ENCODE peak calls at places on chromosomes 6 and 20, in eight cellular contexts. V is activated gamma-delta T cell treated with Interleukin-2 at 50 U/mL for 16 hours; I is stimulated activated CD8-positive, alpha-beta memory T cell treated with anti-CD3 and anti-CD28 coated beads, Interleukin-12 subunit alpha, Interleukin-12 subunit beta, amount 100 ng/mL, for 4 hours; O is heart left ventricle; A is Karpas-422; Y is colonic mucosa; L is choroid plexus epithelial cell; K is foreskin fibroblast. C is an unnamed sample.

GRCh38 chr6:71727632-71728294 is 158.6 kb upstream of the RIMS1 start:
- DNase-seq in V (no peak), I (no peak), O (no peak), A (peak), Y (no peak), L (no peak), K (no peak), C (no peak)

GRCh38 chr6:54595844-54596243 is 250.7 kb upstream of the FAM83B start:
- DNase-seq in V (no peak), I (no peak), O (no peak), A (no peak), Y (no peak), L (peak), K (peak), C (no peak)

GRCh38 chr6:149032599-149033405 is 284.7 kb upstream of the TAB2 start:
- DNase-seq in V (no peak), I (peak), O (no peak), A (no peak), Y (no peak), L (peak), K (peak), C (peak)

GRCh38 chr20:25576783-25577530 is 8.4 kb downstream of the NINL start:
- DNase-seq in V (no peak), I (no peak), O (no peak), A (no peak), Y (no peak), L (no peak), K (no peak), C (no peak)

GRCh38 chr20:46117704-46118467 is at the start of gene CD40:
- DNase-seq in V (peak), I (peak), O (peak), A (peak), Y (peak), L (peak), K (peak), C (no peak)

GRCh38 chr6:148340586-148341297 is 1.9 kb upstream of the SASH1 start:
- DNase-seq in V (no peak), I (no peak), O (no peak), A (peak), Y (no peak), L (no peak), K (no peak), C (no peak)

GRCh38 chr20:16966276-16966880 is 218.2 kb downstream of the OTOR start:
- DNase-seq in V (no peak), I (no peak), O (no peak), A (no peak), Y (no peak), L (no peak), K (no peak), C (no peak)

GRCh38 chr6:46015119-46015968 is at the start of gene CLIC5:
- DNase-seq in V (peak), I (no peak), O (peak), A (no peak), Y (peak), L (no peak), K (peak), C (no peak)

GRCh38 chr6:56393615-56394612 is 146.5 kb upstream of the COL21A1 start:
- DNase-seq in V (no peak), I (no peak), O (no peak), A (no peak), Y (no peak), L (peak), K (no peak), C (no peak)

GRCh38 chr6:15945593-15946159 is 183.2 kb upstream of the MYLIP start:
- DNase-seq in V (no peak), I (no peak), O (no peak), A (no peak), Y (no peak), L (peak), K (peak), C (peak)

C was measured in NCI-H226.